ENCODE peak calls at places on chromosomes 5 and 9, in nine cellular contexts. B is astrocyte of the spinal cord, J is lung, T is WERI-Rb-1, G is AG04449, Z is breast epithelium, O is AG09309, R is cardiac muscle cell, U is AG04450. L is an unnamed sample.

GRCh38 chr5:65102826-65103673 is 334.3 kb downstream of the CWC27 start:
- DNase-seq in B (peak; percentile 74), J (peak; percentile 69), T (peak; percentile 80), G (no peak), Z (peak; percentile 36), O (no peak), R (no peak), U (no peak), L (peak; percentile 48)

GRCh38 chr9:71005456-71005855 is 116.0 kb downstream of the TRPM3 start:
- DNase-seq in B (no peak), J (no peak), T (no peak), G (no peak), Z (no peak), O (no peak), R (no peak), U (no peak), L (no peak)

GRCh38 chr5:100826133-100826532 is 76.9 kb downstream of the ST8SIA4 start:
- DNase-seq in B (no peak), J (no peak), T (no peak), G (no peak), Z (no peak), O (no peak), R (no peak), U (no peak), L (no peak)

GRCh38 chr5:118653926-118654325 is 334.4 kb downstream of the DTWD2 start:
- DNase-seq in B (no peak), J (no peak), T (no peak), G (no peak), Z (no peak), O (no peak), R (no peak), U (no peak), L (no peak)

GRCh38 chr5:68450245-68450852 is 234.8 kb downstream of the PIK3R1 start:
- DNase-seq in B (peak; percentile 29), J (no peak), T (no peak), G (no peak), Z (no peak), O (peak; percentile 60), R (no peak), U (peak; percentile 60), L (no peak)

GRCh38 chr9:100324594-100325200 is 28.0 kb downstream of the TEX10 start:
- DNase-seq in B (peak; percentile 61), J (no peak), T (no peak), G (no peak), Z (no peak), O (peak; percentile 43), R (peak; percentile 24), U (peak; percentile 15), L (peak; percentile 28)

GRCh38 chr5:109837226-109837861 is 147.6 kb downstream of the MAN2A1 start:
- DNase-seq in B (peak; percentile 30), J (no peak), T (no peak), G (no peak), Z (no peak), O (no peak), R (no peak), U (no peak), L (no peak)

GRCh38 chr9:89661391-89661949 is 56.7 kb downstream of the GADD45G start:
- DNase-seq in B (no peak), J (no peak), T (peak; percentile 33), G (no peak), Z (no peak), O (no peak), R (peak; percentile 40), U (no peak), L (no peak)

GRCh38 chr9:7982907-7983306 is 183.3 kb upstream of the DMAC1 start:
- DNase-seq in B (no peak), J (no peak), T (no peak), G (no peak), Z (no peak), O (no peak), R (no peak), U (no peak), L (no peak)
- H3K4me3 ChIP-seq in B (no peak overlapping the region), J (no peak overlapping the region), T (no peak overlapping the region), G (no peak overlapping the region), Z (no peak overlapping the region), O (no peak overlapping the region), R (no peak overlapping the region), U (no peak overlapping the region), L (no peak overlapping the region)

GRCh38 chr5:131491749-131492148 is 143.3 kb downstream of the RAPGEF6 start:
- DNase-seq in B (no peak), J (no peak), T (no peak), G (no peak), Z (no peak), O (no peak), R (no peak), U (no peak), L (no peak)

GRCh38 chr5:131495536-131496399 is 139.3 kb downstream of the RAPGEF6 start:
- DNase-seq in B (no peak), J (no peak), T (no peak), G (no peak), Z (no peak), O (no peak), R (no peak), U (no peak), L (no peak)

GRCh38 chr5:131496400-131496713 is 138.7 kb downstream of the RAPGEF6 start:
- DNase-seq in B (no peak), J (no peak), T (no peak), G (no peak), Z (no peak), O (no peak), R (no peak), U (no peak), L (no peak)
- TF ChIP-seq CTCF in B (no peak), J (no peak), T (no peak), G (no peak), Z (no peak), O (no peak), R (no peak), U (no peak), L (peak; percentile 34)

DNA sequence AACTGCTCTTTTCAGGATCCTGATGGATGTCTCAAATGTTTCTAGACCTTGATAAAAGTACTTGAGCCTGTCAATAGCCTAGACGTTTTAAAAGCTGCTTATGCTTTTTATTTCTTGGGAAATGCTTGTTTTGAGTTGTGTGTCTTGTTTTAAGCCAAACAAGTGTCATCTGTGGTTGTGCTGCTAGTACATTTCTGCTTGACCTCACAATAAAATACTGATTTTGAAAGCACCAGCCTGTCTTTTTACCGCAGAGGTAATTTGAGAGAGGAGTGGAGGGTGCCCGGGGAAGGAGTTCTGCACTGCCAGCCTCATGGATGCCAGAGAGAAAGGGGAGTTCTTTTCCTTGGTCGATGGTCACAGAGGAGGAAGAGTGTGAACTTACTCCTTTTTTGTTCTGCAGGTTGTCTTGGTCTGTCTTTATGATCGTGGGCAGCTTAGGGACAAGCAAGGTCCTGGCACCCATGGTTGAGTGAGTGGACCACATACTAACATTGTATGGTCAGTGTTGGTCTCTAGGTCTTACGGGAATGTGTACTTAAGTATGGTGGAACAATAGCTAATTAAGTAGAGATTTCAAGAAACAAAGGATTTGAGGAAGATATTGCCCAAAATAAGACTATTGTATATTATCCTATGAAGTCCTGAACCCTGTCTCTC is 61.0 kb downstream of the TRIO start:
- DNase-seq in B (no peak), J (no peak), T (no peak), G (no peak), Z (no peak), O (no peak), R (no peak), U (no peak), L (no peak)
- H3K4me3 ChIP-seq in B (no peak overlapping the region), J (no peak overlapping the region), T (no peak overlapping the region), G (no peak overlapping the region), Z (no peak overlapping the region), O (no peak overlapping the region), R (no peak overlapping the region), U (no peak overlapping the region), L (no peak overlapping the region)

DNA sequence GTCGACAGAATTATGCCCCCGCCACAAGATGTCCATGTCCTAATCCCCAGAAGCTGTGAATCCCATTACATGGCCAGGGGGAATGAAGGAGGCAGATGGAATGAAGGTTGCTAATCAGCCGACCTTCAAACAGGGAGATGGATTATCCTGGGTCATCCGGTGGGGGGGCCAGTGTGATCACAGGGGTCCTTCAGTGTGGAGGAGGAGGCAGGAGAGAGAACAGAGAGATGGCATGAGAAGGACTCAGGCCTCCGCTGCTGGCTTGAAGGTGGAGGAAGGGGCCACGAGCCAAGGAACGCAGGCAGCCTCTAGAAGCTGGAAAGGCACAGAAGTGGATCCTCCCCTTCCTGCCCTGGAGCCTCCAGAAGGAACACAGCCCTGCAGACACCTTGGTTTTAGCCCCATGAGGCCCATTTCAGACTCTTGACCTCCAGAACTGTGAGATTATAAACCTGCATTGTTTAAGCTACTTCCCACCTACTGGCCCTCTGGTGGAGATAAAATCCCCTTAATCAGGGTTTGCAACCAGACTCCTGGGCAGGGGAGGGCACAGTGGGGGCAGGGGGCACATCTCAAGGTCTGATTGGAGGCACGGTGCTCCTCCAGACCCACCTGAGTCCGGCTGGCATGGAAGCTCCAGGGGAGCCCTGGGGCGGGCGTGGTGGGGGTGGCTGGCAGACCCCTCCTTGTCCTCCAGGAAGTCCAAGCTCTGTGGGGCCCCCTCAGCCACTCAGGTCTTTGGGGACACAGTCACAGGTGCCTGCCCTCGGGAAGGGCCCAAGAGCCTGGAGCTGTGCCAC is 13.8 kb downstream of the PTGES2 start:
- DNase-seq in B (no peak), J (no peak), T (peak; percentile 88), G (no peak), Z (no peak), O (no peak), R (no peak), U (no peak), L (no peak)
- TF ChIP-seq CTCF in B (no peak), J (no peak), T (no peak), G (no peak), Z (no peak), O (no peak), R (no peak), U (no peak), L (no peak)

GRCh38 chr9:36037580-36038169 is 962 bp downstream of the RECK start:
- DNase-seq in B (no peak), J (no peak), T (no peak), G (no peak), Z (no peak), O (no peak), R (no peak), U (no peak), L (no peak)
- H3K4me3 ChIP-seq in B (peak overlapping the region; percentile 80), J (peak overlapping the region; percentile 96), T (peak overlapping the region; percentile 93), G (peak overlapping the region; percentile 60), Z (peak overlapping the region; percentile 88), O (peak overlapping the region; percentile 62), R (peak overlapping the region; percentile 78), U (peak overlapping the region; percentile 89), L (peak overlapping the region; percentile 98)

L was measured in kidney epithelial cell.